ENCODE peak calls at places on chromosomes 11 and 22, in five cellular contexts. L is neuronal stem cell, H is GM23248, V is neural progenitor cell, F is SK-N-SH. C is an unnamed sample.

GRCh38 chr11:88375927-88376470 is 38.5 kb upstream of the CTSC start:
- DNase-seq in L (no peak), H (no peak), V (no peak), F (no peak), C (no peak)

GRCh38 chr22:31425331-31426050 is 26.1 kb downstream of the DRG1 start:
- DNase-seq in L (no peak), H (peak), V (no peak), F (no peak), C (no peak)

GRCh38 chr22:48089601-48090331 is 1327.3 kb downstream of the TBC1D22A start:
- DNase-seq in L (no peak), H (peak), V (no peak), F (no peak), C (no peak)

GRCh38 chr11:86805873-86806310 is 5.5 kb downstream of the PRSS23 start:
- DNase-seq in L (no peak), H (peak), V (no peak), F (no peak), C (no peak)

GRCh38 chr22:48093981-48094380 is 1331.5 kb downstream of the TBC1D22A start:
- DNase-seq in L (no peak), H (no peak), V (no peak), F (no peak), C (no peak)

GRCh38 chr11:107427569-107428180 is 29.9 kb downstream of the CWF19L2 start:
- DNase-seq in L (no peak), H (no peak), V (no peak), F (no peak), C (no peak)

GRCh38 chr11:64900263-64900678 is 16.7 kb downstream of the ATG2A start:
- DNase-seq in L (no peak), H (no peak), V (no peak), F (no peak), C (no peak)

GRCh38 chr22:27552863-27553262 is 248.7 kb downstream of the MN1 start:
- DNase-seq in L (no peak), H (no peak), V (no peak), F (no peak), C (no peak)

GRCh38 chr11:118636569-118637290 is 29.3 kb downstream of the PHLDB1 start:
- DNase-seq in L (no peak), H (peak), V (no peak), F (no peak), C (no peak)

GRCh38 chr11:23590909-23591308 is 730.6 kb upstream of the CCDC179 start:
- DNase-seq in L (no peak), H (no peak), V (no peak), F (peak), C (no peak)

GRCh38 chr11:125082611-125083311 is 19.7 kb downstream of the SLC37A2 start:
- DNase-seq in L (no peak), H (peak), V (no peak), F (peak), C (no peak)

GRCh38 chr11:120128392-120129172 is 9.3 kb downstream of the TRIM29 start:
- DNase-seq in L (no peak), H (peak), V (no peak), F (no peak), C (no peak)

GRCh38 chr11:65709661-65710060 is 2.4 kb upstream of the KAT5 start:
- DNase-seq in L (no peak), H (no peak), V (no peak), F (no peak), C (no peak)

GRCh38 chr11:130477646-130478203 is 29.3 kb downstream of the ADAMTS15 start:
- DNase-seq in L (no peak), H (peak), V (no peak), F (peak), C (no peak)

GRCh38 chr11:115709297-115709696 is 205.1 kb upstream of the CADM1 start:
- DNase-seq in L (no peak), H (no peak), V (no peak), F (no peak), C (no peak)

GRCh38 chr11:76615950-76616349 is 54.6 kb downstream of the LRRC32 start:
- DNase-seq in L (no peak), H (peak), V (no peak), F (no peak), C (no peak)

GRCh38 chr11:126408901-126409670 is 53.6 kb downstream of the ST3GAL4 start:
- DNase-seq in L (no peak), H (no peak), V (no peak), F (no peak), C (no peak)

GRCh38 chr11:73324116-73324515 is 16.0 kb downstream of the ARHGEF17 start:
- DNase-seq in L (no peak), H (no peak), V (no peak), F (no peak), C (no peak)
- H3K4me2 ChIP-seq in L (no peak), H (peak), V (peak), F (peak), C (no peak)

GRCh38 chr22:43900206-43900605 is 8.4 kb upstream of the PNPLA5 start:
- DNase-seq in L (no peak), H (no peak), V (no peak), F (no peak), C (no peak)

GRCh38 chr22:43894122-43894521 is 2.3 kb upstream of the PNPLA5 start:
- DNase-seq in L (no peak), H (no peak), V (no peak), F (no peak), C (no peak)

GRCh38 chr22:43895986-43896645 is 4.3 kb upstream of the PNPLA5 start:
- DNase-seq in L (no peak), H (no peak), V (peak), F (no peak), C (no peak)

GRCh38 chr22:43901976-43902643 is 10.3 kb upstream of the PNPLA5 start:
- DNase-seq in L (no peak), H (peak), V (no peak), F (no peak), C (no peak)

DNA sequence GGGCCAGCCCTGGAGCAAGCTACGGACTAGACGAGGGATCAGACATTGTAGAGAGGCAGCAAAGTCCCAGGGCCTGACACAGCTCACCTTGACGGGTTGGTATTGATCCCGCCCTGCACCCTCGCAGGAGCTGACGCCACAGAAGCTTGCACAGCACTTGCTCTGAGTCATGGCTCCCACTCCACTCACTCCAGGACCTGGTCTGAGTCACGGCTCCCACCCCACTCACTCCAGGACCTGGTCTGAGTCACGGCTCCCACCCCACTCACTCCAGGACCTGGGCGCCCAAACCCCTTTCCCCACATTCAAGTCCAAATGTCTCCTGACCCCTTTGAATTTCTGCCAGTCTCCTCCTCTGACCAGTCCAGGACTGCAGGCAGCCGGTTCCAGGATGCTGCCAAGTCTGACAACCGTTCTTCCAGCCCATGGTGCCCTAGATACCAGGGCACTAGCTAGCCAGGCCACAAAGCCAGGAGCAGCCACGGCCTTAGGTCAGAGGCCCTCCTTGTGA is 6.0 kb upstream of the PNPLA5 start:
- DNase-seq in L (no peak), H (peak), V (no peak), F (no peak), C (no peak)
- H2AFZ ChIP-seq in L (no peak), H (no peak), V (no peak), F (peak), C (no peak)

GRCh38 chr11:20387262-20388095 is at the start of gene PRMT3:
- DNase-seq in L (peak), H (peak), V (peak), F (peak), C (peak)
- H3K4me2 ChIP-seq in L (peak), H (peak), V (peak), F (peak), C (peak)

GRCh38 chr22:40618400-40618799 is 18.1 kb downstream of the MRTFA start:
- DNase-seq in L (no peak), H (no peak), V (no peak), F (no peak), C (no peak)
- H2AFZ ChIP-seq in L (no peak), H (no peak), V (no peak), F (no peak), C (no peak)

DNA sequence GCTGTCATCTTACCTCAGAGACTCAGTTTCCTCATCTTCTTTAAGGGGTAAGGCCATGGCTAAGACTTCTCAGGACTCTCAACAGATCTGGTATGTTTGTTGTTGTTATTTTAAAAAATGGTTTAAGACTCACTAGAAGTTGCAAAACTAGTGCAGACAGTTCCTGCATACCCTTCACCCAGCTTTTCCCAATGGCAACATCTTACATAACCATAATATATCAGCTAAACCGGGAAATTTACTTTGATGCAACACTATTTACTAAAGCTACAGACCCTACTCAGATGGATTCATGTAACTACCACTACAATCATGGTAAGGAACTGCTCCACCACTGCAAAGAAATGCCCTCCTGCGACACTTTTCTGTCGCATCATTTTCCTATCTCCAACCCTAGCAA is 20.4 kb downstream of the LGR4 start:
- DNase-seq in L (no peak), H (no peak), V (no peak), F (no peak), C (no peak)
- H3K4me2 ChIP-seq in L (no peak), H (peak), V (peak), F (no peak), C (no peak)

GRCh38 chr11:110991621-110992355 is 253.7 kb upstream of the POU2AF2 start:
- DNase-seq in L (no peak), H (peak), V (no peak), F (no peak), C (no peak)
- H2AFZ ChIP-seq in L (no peak), H (peak), V (no peak), F (no peak), C (no peak)

C was measured in MM.1S.